ENCODE peak calls at places on chromosomes 7 and 10, in nine cellular contexts. O is Caki2, P is left cardiac atrium, X is T1000, J is memory B cell, K is cardiac muscle cell, E is cardiac fibroblast, Q is prostate gland, W is gastrocnemius medialis. N is an unnamed sample.
A peak's percentile ranks its signal among the peaks of the same experiment; 100 is the strongest.

GRCh38 chr10:59177031-59177861 is 803 bp downstream of the PHYHIPL start:
- DNase-seq in K (peak; percentile 83), P (no peak), Q (peak; percentile 46), J (no peak), X (peak; percentile 52), O (peak; percentile 81), E (peak; percentile 70), W (no peak), N (peak; percentile 93)

GRCh38 chr7:139091677-139091996 is 17.9 kb downstream of the ZC3HAV1 start:
- DNase-seq in Q (no peak), X (no peak), K (no peak), E (no peak), W (no peak), P (no peak), J (no peak), O (no peak), N (no peak)

GRCh38 chr7:595621-596010 is 76.0 kb upstream of the PDGFA start:
- DNase-seq in E (no peak), P (no peak), Q (no peak), W (no peak), O (no peak), J (no peak), X (no peak), K (no peak), N (no peak)

GRCh38 chr7:111529507-111530355 is 32.6 kb downstream of the IMMP2L start:
- DNase-seq in Q (no peak), O (no peak), X (no peak), W (no peak), P (no peak), E (peak; percentile 20), J (no peak), K (peak; percentile 14), N (peak; percentile 31)

GRCh38 chr10:72511414-72511813 is 114.5 kb downstream of the MICU1 start:
- DNase-seq in X (no peak), K (peak; percentile 57), O (no peak), P (no peak), J (no peak), Q (no peak), E (no peak), W (no peak), N (no peak)

GRCh38 chr7:130096243-130096827 is 26.0 kb downstream of the KLHDC10 start:
- DNase-seq in O (no peak), K (no peak), J (no peak), Q (no peak), W (no peak), E (no peak), P (no peak), X (no peak), N (no peak)

GRCh38 chr7:6256709-6257535 is 15.5 kb downstream of the CYTH3 start:
- DNase-seq in Q (no peak), W (peak; percentile 60), J (no peak), X (no peak), O (no peak), P (peak; percentile 63), K (peak; percentile 60), E (peak; percentile 72), N (peak; percentile 96)

GRCh38 chr10:107031981-107032699 is 132.4 kb downstream of the SORCS1 start:
- DNase-seq in O (no peak), E (no peak), P (no peak), J (no peak), W (no peak), X (no peak), K (no peak), Q (no peak), N (no peak)

GRCh38 chr10:57015595-57016303 is 654.7 kb upstream of the ZWINT start:
- DNase-seq in O (no peak), X (no peak), W (no peak), Q (peak; percentile 19), P (no peak), K (no peak), E (no peak), J (no peak), N (no peak)

GRCh38 chr7:17298840-17299476 is 506 bp downstream of the AHR start:
- DNase-seq in O (no peak), E (peak; percentile 48), P (peak; percentile 54), X (no peak), J (no peak), K (peak; percentile 48), W (peak; percentile 16), Q (peak; percentile 38), N (no peak)

GRCh38 chr10:77421576-77421975 is 216.0 kb downstream of the KCNMA1 start:
- DNase-seq in J (no peak), E (no peak), W (no peak), X (no peak), O (no peak), K (no peak), P (no peak), Q (no peak), N (no peak)

GRCh38 chr10:18650618-18651017 is 769 bp downstream of the NSUN6 start:
- DNase-seq in P (no peak), K (no peak), Q (no peak), O (no peak), X (no peak), E (no peak), W (no peak), J (no peak), N (no peak)

GRCh38 chr7:47937711-47938573 is 10.3 kb downstream of the PKD1L1 start:
- DNase-seq in O (no peak), W (no peak), P (no peak), J (peak; percentile 16), Q (no peak), E (no peak), X (no peak), K (no peak), N (no peak)

GRCh38 chr10:125531470-125531869 is 151.5 kb downstream of the TEX36 start:
- DNase-seq in E (no peak), J (no peak), P (no peak), K (no peak), Q (no peak), W (no peak), X (no peak), O (no peak), N (no peak)

GRCh38 chr10:17768506-17768905 is 16.5 kb downstream of the TMEM236 start:
- DNase-seq in W (no peak), J (no peak), O (no peak), P (no peak), E (no peak), K (no peak), X (no peak), Q (no peak), N (no peak)

GRCh38 chr10:78451592-78451991 is 417.9 kb downstream of the RPS24 start:
- DNase-seq in J (no peak), O (no peak), W (no peak), X (no peak), P (peak; percentile 67), K (peak; percentile 82), Q (no peak), E (peak; percentile 70), N (peak; percentile 24)

GRCh38 chr10:35898722-35899485 is 256.8 kb upstream of the FZD8 start:
- DNase-seq in Q (no peak), J (no peak), X (no peak), E (no peak), K (no peak), O (no peak), P (peak; percentile 33), W (no peak), N (no peak)

GRCh38 chr10:112246-112645 is 23.0 kb upstream of the ZMYND11 start:
- DNase-seq in P (no peak), X (no peak), W (no peak), O (peak; percentile 56), E (no peak), Q (no peak), J (no peak), K (no peak), N (no peak)

GRCh38 chr7:119842786-119843185 is 430.2 kb upstream of the KCND2 start:
- DNase-seq in J (no peak), K (no peak), X (no peak), W (no peak), Q (no peak), P (no peak), O (no peak), E (no peak), N (no peak)

GRCh38 chr7:69868921-69869320 is 270.6 kb downstream of the AUTS2 start:
- DNase-seq in Q (no peak), K (peak; percentile 40), P (no peak), W (no peak), E (no peak), X (no peak), O (no peak), J (no peak), N (peak; percentile 49)

GRCh38 chr10:117168135-117168674 is 29.1 kb upstream of the KCNK18 start:
- DNase-seq in W (no peak), X (peak; percentile 30), P (peak; percentile 60), J (peak; percentile 60), K (peak; percentile 60), E (peak; percentile 41), Q (no peak), O (peak; percentile 52), N (peak; percentile 21)

GRCh38 chr7:139339025-139339424 is 2.1 kb upstream of the FMC1 start:
- DNase-seq in Q (no peak), P (no peak), O (no peak), E (no peak), K (no peak), X (no peak), J (no peak), W (no peak), N (no peak)

GRCh38 chr7:140551334-140552239 is 72.3 kb upstream of the MKRN1 start:
- DNase-seq in O (no peak), P (no peak), E (no peak), J (no peak), Q (no peak), K (no peak), X (no peak), W (no peak), N (peak; percentile 24)